ENCODE peak calls at places on chromosomes 7 and 10, in ten cellular contexts. Q is uterus, L is HCT116, W is A549, B is NB4, C is adrenal gland, M is GM12878, V is prostate gland, A is tibial nerve, T is transverse colon. H is an unnamed sample.

GRCh38 chr10:58642283-58642682 is 129.6 kb downstream of the BICC1 start:
- DNase-seq in Q (no peak), L (no peak), W (no peak), B (no peak), C (no peak), M (no peak), V (no peak), A (no peak), T (no peak), H (no peak)

GRCh38 chr10:12129222-12130111 is at the start of gene SEC61A2:
- DNase-seq in Q (peak; percentile 91), L (peak; percentile 73), W (peak; percentile 90), B (peak; percentile 86), C (peak; percentile 96), M (peak; percentile 53), V (peak; percentile 96), A (peak; percentile 91), T (peak; percentile 98), H (peak; percentile 98)

GRCh38 chr7:78924581-78924980 is 528.9 kb downstream of the MAGI2 start:
- DNase-seq in Q (no peak), L (peak; percentile 15), W (peak; percentile 11), B (peak; percentile 16), C (no peak), M (no peak), V (no peak), A (no peak), T (no peak), H (no peak)

GRCh38 chr7:22356855-22357310 is at the start of gene RAPGEF5:
- DNase-seq in Q (no peak), L (peak; percentile 10), W (no peak), B (no peak), C (no peak), M (no peak), V (peak; percentile 18), A (no peak), T (peak; percentile 75), H (no peak)

GRCh38 chr10:21053953-21054352 is 156.8 kb upstream of the NEBL start:
- DNase-seq in Q (no peak), L (no peak), W (no peak), B (no peak), C (no peak), M (no peak), V (no peak), A (no peak), T (no peak), H (no peak)

GRCh38 chr10:20622522-20623270 is 274.4 kb downstream of the NEBL start:
- DNase-seq in Q (no peak), L (no peak), W (peak; percentile 65), B (no peak), C (no peak), M (no peak), V (peak; percentile 26), A (no peak), T (no peak), H (no peak)

GRCh38 chr7:150631866-150632864 is at the start of gene GIMAP6:
- DNase-seq in Q (no peak), L (no peak), W (no peak), B (peak; percentile 85), C (peak; percentile 63), M (peak; percentile 51), V (no peak), A (no peak), T (peak; percentile 25), H (no peak)

GRCh38 chr10:125823663-125824251 is 411 bp downstream of the BCCIP start:
- DNase-seq in Q (no peak), L (no peak), W (no peak), B (peak; percentile 23), C (no peak), M (no peak), V (no peak), A (no peak), T (no peak), H (no peak)

GRCh38 chr7:74452748-74453320 is 872 bp upstream of the GTF2IRD1 start:
- DNase-seq in Q (peak; percentile 86), L (no peak), W (no peak), B (no peak), C (peak; percentile 95), M (no peak), V (no peak), A (peak; percentile 23), T (peak; percentile 63), H (peak; percentile 93)

GRCh38 chr7:21548491-21548890 is 5.7 kb downstream of the DNAH11 start:
- DNase-seq in Q (no peak), L (no peak), W (no peak), B (no peak), C (no peak), M (no peak), V (no peak), A (no peak), T (no peak), H (no peak)

GRCh38 chr7:81029523-81029922 is 110.7 kb upstream of the SEMA3C start:
- DNase-seq in Q (no peak), L (no peak), W (no peak), B (no peak), C (no peak), M (no peak), V (no peak), A (no peak), T (no peak), H (no peak)

GRCh38 chr7:30286749-30287148 is 2.4 kb downstream of the ZNRF2 start:
- DNase-seq in Q (no peak), L (no peak), W (no peak), B (no peak), C (no peak), M (no peak), V (no peak), A (no peak), T (no peak), H (no peak)

GRCh38 chr10:50990568-50991495 is 83.5 kb upstream of the PRKG1 start:
- DNase-seq in Q (peak; percentile 57), L (peak; percentile 45), W (no peak), B (no peak), C (no peak), M (no peak), V (no peak), A (no peak), T (peak; percentile 61), H (no peak)

GRCh38 chr7:90579181-90579688 is 16.9 kb upstream of the CDK14 start:
- DNase-seq in Q (no peak), L (no peak), W (no peak), B (peak; percentile 30), C (no peak), M (no peak), V (peak; percentile 67), A (no peak), T (no peak), H (no peak)

GRCh38 chr7:114818501-114818900 is 103.4 kb upstream of the MDFIC start:
- DNase-seq in Q (no peak), L (peak; percentile 22), W (peak; percentile 41), B (no peak), C (no peak), M (no peak), V (no peak), A (no peak), T (no peak), H (peak; percentile 9)

DNA sequence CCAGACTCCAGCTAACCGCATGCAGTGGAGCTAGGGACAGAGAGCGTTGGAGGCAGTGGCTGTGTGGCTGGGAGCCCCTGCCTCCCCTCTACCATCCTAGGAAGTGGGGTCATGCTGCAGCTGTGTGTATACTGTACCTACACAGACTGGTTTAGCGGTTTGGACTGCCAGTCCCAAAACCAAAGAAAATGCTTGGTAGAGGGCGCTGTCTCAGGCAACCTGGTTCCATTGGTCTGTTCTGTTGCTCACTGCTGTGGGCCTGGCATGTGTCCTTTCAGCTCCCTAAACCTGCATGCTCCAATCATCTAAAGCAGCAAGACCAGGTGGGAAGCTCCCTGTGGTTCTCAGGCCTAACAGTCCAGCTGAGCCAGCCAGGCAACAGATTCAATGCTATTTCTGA is 4.5 kb downstream of the RBP4 start:
- DNase-seq in Q (no peak), L (peak; percentile 19), W (peak; percentile 12), B (peak; percentile 38), C (no peak), M (no peak), V (no peak), A (no peak), T (no peak), H (no peak)
- TF ChIP-seq POLR2A in Q (no peak), L (no peak), W (no peak), B (no peak), C (no peak), M (no peak), V (no peak), A (no peak), T (no peak), H (no peak)

GRCh38 chr10:114634607-114634974 is 23.5 kb downstream of the ABLIM1 start:
- DNase-seq in Q (peak; percentile 77), L (peak; percentile 58), W (peak; percentile 63), B (no peak), C (peak; percentile 95), M (no peak), V (peak; percentile 24), A (peak; percentile 45), T (no peak), H (peak; percentile 63)
- TF ChIP-seq POLR2A in Q (peak; percentile 34), L (no peak), W (no peak), B (no peak), C (no peak), M (no peak), V (no peak), A (no peak), T (no peak), H (no peak)

GRCh38 chr10:22615819-22616499 is 98.4 kb downstream of the PIP4K2A start:
- DNase-seq in Q (no peak), L (no peak), W (no peak), B (peak; percentile 84), C (peak; percentile 85), M (peak; percentile 35), V (no peak), A (no peak), T (peak; percentile 65), H (peak; percentile 40)
- TF ChIP-seq POLR2A in Q (no peak), L (no peak), W (no peak), B (peak; percentile 37), C (no peak), M (peak; percentile 67), V (no peak), A (no peak), T (no peak), H (no peak)

DNA sequence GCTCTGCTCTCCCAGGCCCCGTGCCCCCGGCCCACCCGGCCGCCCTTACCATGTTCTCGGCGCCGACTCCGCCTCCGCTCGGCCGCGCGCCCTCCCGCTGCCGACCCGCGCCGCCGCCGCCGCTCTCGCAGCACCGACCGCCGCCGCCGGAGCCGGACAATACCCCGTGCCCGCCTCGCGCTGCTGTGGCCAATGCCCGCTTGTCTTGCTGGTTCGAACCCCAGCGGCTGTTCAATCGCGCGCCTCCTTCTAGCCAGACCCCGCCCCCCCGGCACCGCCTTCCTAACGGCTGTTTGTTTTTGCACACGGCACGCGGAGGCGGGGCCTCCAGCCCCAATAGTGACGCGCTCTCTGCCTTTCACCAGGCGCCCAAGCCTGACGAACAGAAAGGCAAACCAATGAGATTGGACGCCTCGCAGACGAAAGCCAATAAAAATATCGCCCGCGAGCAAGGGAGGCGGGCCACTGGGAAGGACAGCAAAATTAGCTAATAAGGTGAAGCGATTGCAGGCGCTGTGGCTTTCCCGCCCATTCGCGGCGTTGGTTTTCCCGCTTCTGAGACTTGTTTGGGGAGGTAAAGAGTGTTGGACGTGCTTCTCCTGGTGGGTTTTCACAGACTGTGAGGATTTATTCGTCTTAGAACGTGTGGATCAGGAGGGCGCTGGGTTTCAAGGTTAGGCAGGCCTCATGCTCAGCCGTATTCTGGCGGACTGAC is at the start of gene H2AZ2:
- DNase-seq in Q (peak; percentile 100), L (peak; percentile 99), W (peak; percentile 100), B (peak; percentile 100), C (peak; percentile 100), M (peak; percentile 99), V (peak; percentile 100), A (peak; percentile 100), T (peak; percentile 100), H (peak; percentile 99)
- TF ChIP-seq POLR2A in Q (peak; percentile 81), L (peak; percentile 80), W (peak; percentile 84), B (peak; percentile 95), C (peak; percentile 92), M (peak; percentile 75), V (peak; percentile 58), A (peak; percentile 89), T (peak; percentile 79), H (peak; percentile 94)